ENCODE peak calls at places on chromosomes 4 and X, in eight cellular contexts. D, W, P, R, F, H, U and Y are unnamed samples.
A peak's percentile ranks its signal among the peaks of the same experiment; 100 is the strongest.

GRCh38 chr4:183600189-183600685 is 58.7 kb downstream of the RWDD4 start:
- DNase-seq in D (no peak), W (peak; percentile 26), P (no peak), R (no peak), F (no peak), H (no peak), U (no peak), Y (no peak)

GRCh38 chrX:12170755-12171154 is 32.5 kb downstream of the FRMPD4 start:
- DNase-seq in D (no peak), W (no peak), P (no peak), R (no peak), F (no peak), H (no peak), U (no peak), Y (no peak)

GRCh38 chr4:166421556-166422156 is 548.6 kb downstream of the TLL1 start:
- DNase-seq in D (peak; percentile 2), W (no peak), P (peak; percentile 93), R (peak; percentile 19), F (no peak), H (no peak), U (no peak), Y (no peak)

GRCh38 chr4:153465922-153466636 is at the start of gene TMEM131L:
- DNase-seq in D (peak; percentile 52), W (peak; percentile 87), P (peak; percentile 66), R (peak; percentile 61), F (peak; percentile 90), H (peak; percentile 82), U (peak; percentile 56), Y (peak; percentile 80)

GRCh38 chr4:48041535-48042137 is 25.1 kb downstream of the NIPAL1 start:
- DNase-seq in D (no peak), W (no peak), P (no peak), R (no peak), F (no peak), H (no peak), U (no peak), Y (no peak)

GRCh38 chrX:38887222-38887621 is 86.0 kb downstream of the MID1IP1 start:
- DNase-seq in D (no peak), W (no peak), P (no peak), R (no peak), F (no peak), H (no peak), U (no peak), Y (no peak)

GRCh38 chr4:84403656-84404055 is 95.4 kb downstream of the NKX6-1 start:
- DNase-seq in D (no peak), W (no peak), P (no peak), R (peak; percentile 54), F (no peak), H (no peak), U (no peak), Y (no peak)

GRCh38 chr4:13777341-13777740 is 149.8 kb upstream of the BOD1L1 start:
- DNase-seq in D (no peak), W (no peak), P (no peak), R (no peak), F (no peak), H (no peak), U (no peak), Y (no peak)

GRCh38 chr4:186920486-186920885 is 196.8 kb upstream of the FAT1 start:
- DNase-seq in D (peak; percentile 80), W (no peak), P (peak; percentile 42), R (peak; percentile 72), F (no peak), H (no peak), U (no peak), Y (no peak)

GRCh38 chr4:3384391-3384770 is 57.4 kb upstream of the HGFAC start:
- DNase-seq in D (no peak), W (no peak), P (no peak), R (no peak), F (peak; percentile 87), H (no peak), U (no peak), Y (no peak)

GRCh38 chr4:171378323-171378722 is 434.9 kb upstream of the GALNTL6 start:
- DNase-seq in D (no peak), W (no peak), P (no peak), R (no peak), F (no peak), H (no peak), U (no peak), Y (no peak)

GRCh38 chr4:168385142-168385490 is 66.6 kb upstream of the DDX60 start:
- DNase-seq in D (no peak), W (no peak), P (no peak), R (no peak), F (no peak), H (no peak), U (no peak), Y (no peak)

GRCh38 chr4:107824367-107825071 is at the start of gene SGMS2:
- DNase-seq in D (peak; percentile 84), W (peak; percentile 58), P (peak; percentile 91), R (peak; percentile 84), F (peak; percentile 98), H (peak; percentile 94), U (peak; percentile 50), Y (peak; percentile 84)

GRCh38 chrX:102077426-102077825 is 48.1 kb upstream of the TCEAL2 start:
- DNase-seq in D (no peak), W (no peak), P (no peak), R (no peak), F (no peak), H (no peak), U (no peak), Y (no peak)

GRCh38 chr4:74045772-74046171 is 7.3 kb upstream of the CXCL3 start:
- DNase-seq in D (no peak), W (no peak), P (no peak), R (no peak), F (no peak), H (no peak), U (no peak), Y (no peak)

GRCh38 chrX:81957900-81958545 is 756.1 kb downstream of the SH3BGRL start:
- DNase-seq in D (peak; percentile 1), W (no peak), P (no peak), R (no peak), F (no peak), H (no peak), U (no peak), Y (no peak)

GRCh38 chr4:6337331-6337935 is 67.8 kb downstream of the WFS1 start:
- DNase-seq in D (no peak), W (no peak), P (no peak), R (no peak), F (no peak), H (no peak), U (no peak), Y (no peak)

GRCh38 chr4:140296335-140296753 is 77.1 kb upstream of the SCOC start:
- DNase-seq in D (peak; percentile 89), W (peak; percentile 56), P (peak; percentile 87), R (peak; percentile 97), F (peak; percentile 94), H (peak; percentile 82), U (no peak), Y (no peak)

GRCh38 chr4:72318771-72319170 is 250.2 kb downstream of the ADAMTS3 start:
- DNase-seq in D (no peak), W (no peak), P (no peak), R (peak; percentile 58), F (no peak), H (no peak), U (no peak), Y (no peak)

GRCh38 chr4:55830741-55831140 is 11.2 kb downstream of the EXOC1L start:
- DNase-seq in D (no peak), W (no peak), P (no peak), R (no peak), F (no peak), H (no peak), U (no peak), Y (no peak)

GRCh38 chr4:176635372-176636261 is 157.1 kb downstream of the VEGFC start:
- DNase-seq in D (peak; percentile 90), W (no peak), P (peak; percentile 74), R (peak; percentile 84), F (no peak), H (no peak), U (no peak), Y (no peak)
- TF ChIP-seq CTCF in D (peak; percentile 22), W (no peak), P (no peak), R (peak; percentile 7), F (no peak), H (no peak), U (no peak), Y (no peak)

GRCh38 chr4:159551268-159551667 is 448.4 kb downstream of the RAPGEF2 start:
- DNase-seq in D (no peak), W (no peak), P (no peak), R (no peak), F (no peak), H (no peak), U (no peak), Y (no peak)
- TF ChIP-seq CTCF in D (no peak), W (no peak), P (no peak), R (no peak), F (no peak), H (no peak), U (no peak), Y (no peak)

GRCh38 chr4:88411491-88412101 is 32.9 kb downstream of the HERC6 start:
- DNase-seq in D (no peak), W (no peak), P (no peak), R (no peak), F (no peak), H (no peak), U (no peak), Y (no peak)

GRCh38 chr4:88414755-88415154 is 36.1 kb downstream of the HERC6 start:
- DNase-seq in D (no peak), W (no peak), P (no peak), R (no peak), F (no peak), H (no peak), U (no peak), Y (no peak)

GRCh38 chr4:88409789-88410188 is 31.1 kb downstream of the HERC6 start:
- DNase-seq in D (no peak), W (no peak), P (no peak), R (no peak), F (no peak), H (no peak), U (no peak), Y (no peak)

GRCh38 chr4:88409206-88409605 is 30.6 kb downstream of the HERC6 start:
- DNase-seq in D (no peak), W (no peak), P (no peak), R (no peak), F (no peak), H (no peak), U (no peak), Y (no peak)
- TF ChIP-seq CTCF in D (no peak), W (peak; percentile 23), P (no peak), R (no peak), F (no peak), H (no peak), U (no peak), Y (no peak)

GRCh38 chr4:144754562-144755410 is 108.8 kb downstream of the HHIP start:
- DNase-seq in D (peak; percentile 49), W (no peak), P (peak; percentile 30), R (peak; percentile 12), F (no peak), H (no peak), U (no peak), Y (no peak)
- TF ChIP-seq CTCF in D (peak; percentile 73), W (peak; percentile 4), P (peak; percentile 41), R (peak; percentile 57), F (no peak), H (no peak), U (peak; percentile 46), Y (peak; percentile 49)